ENCODE peak calls at places on chromosomes 13 and 19, in five cellular contexts. B is frontal cortex; P is activated T-helper 2 cell treated with anti-CD3 and anti-CD28 coated beads, Interferon-gamma antibody, Interleukin-2, Interleukin-4, amounts not matched to agents 10 μg/mL and 5 μg/mL and 100 μg/mL, durations not matched to agents 14 hours and 24 hours and 36 hours; O is iris pigment epithelial cell; D is AG10803. V is an unnamed sample.

GRCh38 chr19:51837145-51837544 is 42.2 kb downstream of the FPR3 start:
- DNase-seq in B (no peak), P (no peak), O (no peak), D (no peak), V (no peak)

GRCh38 chr19:29616541-29616940 is 10.5 kb downstream of the POP4 start:
- DNase-seq in B (no peak), P (no peak), O (no peak), D (no peak), V (no peak)

GRCh38 chr19:33152178-33152577 is 20.3 kb downstream of the WDR88 start:
- DNase-seq in B (no peak), P (no peak), O (peak), D (no peak), V (no peak)

GRCh38 chr19:35090795-35091214 is 24.8 kb upstream of the FXYD3 start:
- DNase-seq in B (no peak), P (no peak), O (no peak), D (no peak), V (no peak)

GRCh38 chr13:68099616-68100015 is 869.5 kb upstream of the PCDH9 start:
- DNase-seq in B (no peak), P (no peak), O (peak), D (no peak), V (no peak)

GRCh38 chr19:6740589-6741348 is 1.3 kb downstream of the TRIP10 start:
- DNase-seq in B (no peak), P (no peak), O (peak), D (peak), V (peak)

GRCh38 chr19:12769689-12770088 is 5.7 kb downstream of the HOOK2 start:
- DNase-seq in B (no peak), P (no peak), O (no peak), D (no peak), V (no peak)

GRCh38 chr13:24861617-24862362 is 97.8 kb downstream of the RNF17 start:
- DNase-seq in B (no peak), P (no peak), O (no peak), D (no peak), V (no peak)

GRCh38 chr19:11598103-11598483 is 810 bp downstream of the ZNF627 start:
- DNase-seq in B (no peak), P (no peak), O (no peak), D (peak), V (no peak)

GRCh38 chr13:22945321-22946226 is 235.2 kb upstream of the SGCG start:
- DNase-seq in B (no peak), P (no peak), O (no peak), D (no peak), V (no peak)

GRCh38 chr13:33884506-33885221 is 66.7 kb downstream of the RFC3 start:
- DNase-seq in B (no peak), P (no peak), O (no peak), D (no peak), V (no peak)

GRCh38 chr13:28528848-28529247 is 33.9 kb upstream of the FLT1 start:
- DNase-seq in B (no peak), P (no peak), O (no peak), D (no peak), V (peak)

GRCh38 chr19:11699931-11700794 is 38.6 kb downstream of the ZNF823 start:
- DNase-seq in B (no peak), P (no peak), O (peak), D (peak), V (peak)

GRCh38 chr13:30224732-30225131 is 82.6 kb downstream of the KATNAL1 start:
- DNase-seq in B (no peak), P (no peak), O (peak), D (peak), V (peak)

GRCh38 chr13:112616586-112617381 is 28.8 kb upstream of the TUBGCP3 start:
- DNase-seq in B (no peak), P (no peak), O (peak), D (peak), V (peak)

GRCh38 chr19:31461814-31462539 is 112.7 kb upstream of the TSHZ3 start:
- DNase-seq in B (no peak), P (no peak), O (no peak), D (no peak), V (no peak)

GRCh38 chr19:11405846-11406643 is 13.1 kb downstream of the RGL3 start:
- DNase-seq in B (no peak), P (no peak), O (no peak), D (no peak), V (peak)

GRCh38 chr19:20863176-20863575 is 59.9 kb upstream of the ZNF85 start:
- DNase-seq in B (no peak), P (no peak), O (no peak), D (no peak), V (no peak)

GRCh38 chr19:55640043-55640576 is 692 bp upstream of the ZNF580 start:
- DNase-seq in B (peak), P (peak), O (peak), D (peak), V (peak)

GRCh38 chr13:109630281-109630680 is 156.1 kb downstream of the IRS2 start:
- DNase-seq in B (no peak), P (no peak), O (no peak), D (no peak), V (no peak)

GRCh38 chr19:3683866-3684816 is 16.1 kb downstream of the PIP5K1C start:
- DNase-seq in B (no peak), P (no peak), O (peak), D (no peak), V (peak)

V was measured in dermis blood vessel endothelial cell.